ENCODE peak calls at places on chromosomes 13 and 19, in six cellular contexts. One of them, this sample, is unnamed.

GRCh38 chr19:46355234-46355990 is 8.5 kb downstream of the PPP5C start:
- DNase-seq in fibroblast of mammary gland: no peak
- DNase-seq in ovary: no peak
- DNase-seq in CD4-positive, alpha-beta T cell: no peak
- DNase-seq in left lung: no peak
- DNase-seq in AG04449: no peak
- DNase-seq in this sample: no peak

GRCh38 chr19:28213476-28214082 is 999.4 kb downstream of the UQCRFS1 start:
- DNase-seq in fibroblast of mammary gland: peak
- DNase-seq in CD4-positive, alpha-beta T cell: no peak
- DNase-seq in AG04449: no peak
- DNase-seq in ovary: no peak
- DNase-seq in left lung: no peak
- DNase-seq in this sample: no peak

GRCh38 chr13:75661443-75661842 is 25.3 kb downstream of the LMO7 start:
- DNase-seq in left lung: no peak
- DNase-seq in AG04449: no peak
- DNase-seq in CD4-positive, alpha-beta T cell: no peak
- DNase-seq in fibroblast of mammary gland: no peak
- DNase-seq in ovary: no peak
- DNase-seq in this sample: no peak

GRCh38 chr19:39265321-39265916 is 2.8 kb upstream of the IFNL2 start:
- DNase-seq in fibroblast of mammary gland: no peak
- DNase-seq in AG04449: no peak
- DNase-seq in left lung: peak
- DNase-seq in CD4-positive, alpha-beta T cell: no peak
- DNase-seq in ovary: no peak
- DNase-seq in this sample: no peak

GRCh38 chr19:10748924-10749434 is 31.1 kb downstream of the DNM2 start:
- DNase-seq in fibroblast of mammary gland: peak
- DNase-seq in AG04449: no peak
- DNase-seq in ovary: no peak
- DNase-seq in left lung: peak
- DNase-seq in CD4-positive, alpha-beta T cell: no peak
- DNase-seq in this sample: no peak

GRCh38 chr13:44116562-44117315 is 237.0 kb downstream of the LACC1 start:
- DNase-seq in ovary: no peak
- DNase-seq in left lung: no peak
- DNase-seq in fibroblast of mammary gland: no peak
- DNase-seq in AG04449: no peak
- DNase-seq in CD4-positive, alpha-beta T cell: no peak
- DNase-seq in this sample: no peak

GRCh38 chr13:66940113-66940512 is 290.0 kb downstream of the PCDH9 start:
- DNase-seq in ovary: no peak
- DNase-seq in left lung: no peak
- DNase-seq in CD4-positive, alpha-beta T cell: no peak
- DNase-seq in fibroblast of mammary gland: peak
- DNase-seq in AG04449: no peak
- DNase-seq in this sample: no peak

GRCh38 chr13:86862137-86862536 is 809.0 kb upstream of the SLITRK5 start:
- DNase-seq in CD4-positive, alpha-beta T cell: no peak
- DNase-seq in ovary: no peak
- DNase-seq in left lung: no peak
- DNase-seq in fibroblast of mammary gland: no peak
- DNase-seq in AG04449: no peak
- DNase-seq in this sample: no peak

GRCh38 chr13:100537486-100537885 is 51.1 kb downstream of the GGACT start:
- DNase-seq in fibroblast of mammary gland: no peak
- DNase-seq in left lung: no peak
- DNase-seq in ovary: no peak
- DNase-seq in AG04449: no peak
- DNase-seq in CD4-positive, alpha-beta T cell: no peak
- DNase-seq in this sample: no peak

GRCh38 chr19:10679743-10680142 is 21.5 kb upstream of the QTRT1 start:
- DNase-seq in fibroblast of mammary gland: no peak
- DNase-seq in AG04449: no peak
- DNase-seq in left lung: peak
- DNase-seq in CD4-positive, alpha-beta T cell: no peak
- DNase-seq in ovary: no peak
- DNase-seq in this sample: no peak

GRCh38 chr13:27117947-27118346 is 53.7 kb downstream of the USP12 start:
- DNase-seq in left lung: no peak
- DNase-seq in fibroblast of mammary gland: no peak
- DNase-seq in ovary: no peak
- DNase-seq in CD4-positive, alpha-beta T cell: no peak
- DNase-seq in AG04449: no peak
- DNase-seq in this sample: no peak

GRCh38 chr19:43763473-43763939 is 8.7 kb upstream of the SMG9 start:
- DNase-seq in left lung: no peak
- DNase-seq in fibroblast of mammary gland: peak
- DNase-seq in ovary: no peak
- DNase-seq in AG04449: no peak
- DNase-seq in CD4-positive, alpha-beta T cell: no peak
- DNase-seq in this sample: no peak

GRCh38 chr19:49684251-49684982 is 5.0 kb upstream of the ADM5 start:
- DNase-seq in AG04449: no peak
- DNase-seq in ovary: peak
- DNase-seq in left lung: peak
- DNase-seq in fibroblast of mammary gland: no peak
- DNase-seq in CD4-positive, alpha-beta T cell: no peak
- DNase-seq in this sample: no peak

GRCh38 chr19:38697641-38698071 is 46.6 kb downstream of the CAPN12 start:
- DNase-seq in AG04449: no peak
- DNase-seq in ovary: no peak
- DNase-seq in fibroblast of mammary gland: no peak
- DNase-seq in left lung: no peak
- DNase-seq in CD4-positive, alpha-beta T cell: no peak
- DNase-seq in this sample: no peak

GRCh38 chr19:39310558-39311311 is 9.9 kb downstream of the LRFN1 start:
- DNase-seq in CD4-positive, alpha-beta T cell: no peak
- DNase-seq in ovary: no peak
- DNase-seq in AG04449: no peak
- DNase-seq in fibroblast of mammary gland: no peak
- DNase-seq in left lung: peak
- DNase-seq in this sample: peak

GRCh38 chr13:98517576-98518310 is 59.2 kb downstream of the STK24 start:
- DNase-seq in AG04449: no peak
- DNase-seq in CD4-positive, alpha-beta T cell: no peak
- DNase-seq in fibroblast of mammary gland: no peak
- DNase-seq in left lung: no peak
- DNase-seq in ovary: no peak
- DNase-seq in this sample: no peak
- TF ChIP-seq CTCF in AG04449: no peak
- TF ChIP-seq CTCF in CD4-positive, alpha-beta T cell: no peak
- TF ChIP-seq CTCF in fibroblast of mammary gland: no peak
- TF ChIP-seq CTCF in left lung: no peak
- TF ChIP-seq CTCF in ovary: no peak
- TF ChIP-seq CTCF in this sample: no peak

DNA sequence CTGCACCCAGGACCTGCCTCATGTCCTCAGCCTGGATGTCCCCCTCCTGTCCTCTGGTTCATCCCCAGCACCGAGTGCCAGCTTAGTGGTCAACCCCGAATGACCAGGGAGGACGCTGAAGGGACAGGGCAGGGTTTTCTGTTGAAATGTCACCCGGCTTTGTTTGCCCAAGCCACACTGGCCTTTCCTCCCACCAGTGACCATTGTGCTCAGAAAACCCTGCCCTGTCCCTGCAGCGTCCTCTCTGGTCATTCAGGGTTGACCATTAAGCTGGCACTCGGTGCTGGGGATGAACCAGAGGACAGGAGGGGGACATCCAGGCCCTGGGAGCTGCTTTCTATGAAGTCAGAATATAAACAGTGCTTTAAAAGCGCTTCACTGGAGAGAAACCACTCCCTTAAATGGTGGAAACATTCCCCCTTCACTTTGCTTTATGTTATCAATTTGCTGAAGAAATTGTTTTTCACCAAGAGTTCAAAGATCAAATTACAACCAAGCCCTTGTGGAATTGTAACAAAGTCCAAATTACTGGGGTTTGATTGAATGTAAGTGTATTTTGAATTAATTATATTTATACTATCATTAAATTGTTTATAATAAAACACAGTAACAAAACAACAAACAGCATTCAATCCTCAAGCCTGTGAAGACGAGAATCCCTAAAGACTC is 21.4 kb downstream of the CARS2 start:
- DNase-seq in CD4-positive, alpha-beta T cell: no peak
- DNase-seq in left lung: no peak
- DNase-seq in ovary: no peak
- DNase-seq in fibroblast of mammary gland: no peak
- DNase-seq in AG04449: no peak
- DNase-seq in this sample: no peak
- TF ChIP-seq CTCF in CD4-positive, alpha-beta T cell: no peak
- TF ChIP-seq CTCF in left lung: no peak
- TF ChIP-seq CTCF in ovary: no peak
- TF ChIP-seq CTCF in fibroblast of mammary gland: no peak
- TF ChIP-seq CTCF in AG04449: no peak
- TF ChIP-seq CTCF in this sample: no peak

GRCh38 chr19:13069415-13070369 is 33.0 kb downstream of the LYL1 start:
- DNase-seq in ovary: no peak
- DNase-seq in AG04449: no peak
- DNase-seq in left lung: no peak
- DNase-seq in fibroblast of mammary gland: no peak
- DNase-seq in CD4-positive, alpha-beta T cell: no peak
- DNase-seq in this sample: no peak

GRCh38 chr19:13068064-13068807 is 34.4 kb downstream of the LYL1 start:
- DNase-seq in AG04449: no peak
- DNase-seq in ovary: no peak
- DNase-seq in fibroblast of mammary gland: no peak
- DNase-seq in left lung: no peak
- DNase-seq in CD4-positive, alpha-beta T cell: no peak
- DNase-seq in this sample: no peak

GRCh38 chr19:13066231-13066630 is 36.4 kb downstream of the LYL1 start:
- DNase-seq in AG04449: no peak
- DNase-seq in fibroblast of mammary gland: no peak
- DNase-seq in CD4-positive, alpha-beta T cell: no peak
- DNase-seq in ovary: no peak
- DNase-seq in left lung: no peak
- DNase-seq in this sample: no peak

GRCh38 chr19:13064092-13064489 is 38.6 kb downstream of the LYL1 start:
- DNase-seq in ovary: no peak
- DNase-seq in left lung: no peak
- DNase-seq in fibroblast of mammary gland: no peak
- DNase-seq in AG04449: no peak
- DNase-seq in CD4-positive, alpha-beta T cell: no peak
- DNase-seq in this sample: no peak

DNA sequence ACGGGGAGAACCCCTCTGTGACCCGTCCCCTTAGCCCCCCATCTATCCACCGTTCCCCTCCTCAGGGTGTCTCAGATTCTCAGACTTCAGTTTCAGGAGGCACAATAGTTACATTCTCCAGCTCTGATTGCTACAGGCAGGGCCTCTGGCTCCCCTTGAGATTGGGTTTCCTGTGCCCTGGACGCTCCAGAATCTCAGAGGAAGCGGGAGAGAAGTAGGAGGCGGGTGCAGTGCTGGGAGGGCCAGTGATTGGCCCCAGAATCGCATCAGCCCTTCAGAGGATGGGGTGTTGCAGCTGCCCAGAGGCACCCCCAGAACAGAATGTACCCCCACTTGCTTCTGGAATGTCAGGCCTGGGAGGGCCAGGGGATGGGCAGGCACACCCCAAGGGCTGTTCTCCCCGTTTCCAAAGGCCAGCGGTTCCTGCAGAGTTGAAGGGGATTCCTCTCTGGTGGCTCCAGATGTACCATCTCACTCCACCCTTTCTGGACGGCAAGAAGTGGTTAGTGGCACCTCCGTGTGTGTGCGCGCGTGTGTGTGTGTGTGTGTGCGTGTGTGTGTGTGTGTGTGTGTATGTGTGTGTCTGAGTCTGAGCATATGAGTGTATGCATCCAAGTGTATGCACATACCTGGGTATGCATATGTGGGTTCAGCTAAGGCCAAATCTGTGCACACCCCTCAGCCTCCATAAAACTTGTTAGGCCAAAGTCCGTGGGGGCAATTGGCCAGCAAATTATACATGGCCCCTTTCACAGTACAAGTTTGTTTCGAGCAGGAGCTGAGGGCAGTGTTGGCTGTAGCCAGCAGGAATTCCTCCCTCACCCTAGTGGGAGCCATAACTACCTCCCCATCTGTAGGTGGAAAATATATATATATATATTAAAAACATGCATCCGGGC is 35.5 kb downstream of the LYL1 start:
- DNase-seq in ovary: no peak
- DNase-seq in CD4-positive, alpha-beta T cell: no peak
- DNase-seq in left lung: no peak
- DNase-seq in AG04449: no peak
- DNase-seq in fibroblast of mammary gland: no peak
- DNase-seq in this sample: no peak
- TF ChIP-seq CTCF in ovary: no peak
- TF ChIP-seq CTCF in CD4-positive, alpha-beta T cell: no peak
- TF ChIP-seq CTCF in left lung: no peak
- TF ChIP-seq CTCF in AG04449: no peak
- TF ChIP-seq CTCF in fibroblast of mammary gland: no peak
- TF ChIP-seq CTCF in this sample: no peak

DNA sequence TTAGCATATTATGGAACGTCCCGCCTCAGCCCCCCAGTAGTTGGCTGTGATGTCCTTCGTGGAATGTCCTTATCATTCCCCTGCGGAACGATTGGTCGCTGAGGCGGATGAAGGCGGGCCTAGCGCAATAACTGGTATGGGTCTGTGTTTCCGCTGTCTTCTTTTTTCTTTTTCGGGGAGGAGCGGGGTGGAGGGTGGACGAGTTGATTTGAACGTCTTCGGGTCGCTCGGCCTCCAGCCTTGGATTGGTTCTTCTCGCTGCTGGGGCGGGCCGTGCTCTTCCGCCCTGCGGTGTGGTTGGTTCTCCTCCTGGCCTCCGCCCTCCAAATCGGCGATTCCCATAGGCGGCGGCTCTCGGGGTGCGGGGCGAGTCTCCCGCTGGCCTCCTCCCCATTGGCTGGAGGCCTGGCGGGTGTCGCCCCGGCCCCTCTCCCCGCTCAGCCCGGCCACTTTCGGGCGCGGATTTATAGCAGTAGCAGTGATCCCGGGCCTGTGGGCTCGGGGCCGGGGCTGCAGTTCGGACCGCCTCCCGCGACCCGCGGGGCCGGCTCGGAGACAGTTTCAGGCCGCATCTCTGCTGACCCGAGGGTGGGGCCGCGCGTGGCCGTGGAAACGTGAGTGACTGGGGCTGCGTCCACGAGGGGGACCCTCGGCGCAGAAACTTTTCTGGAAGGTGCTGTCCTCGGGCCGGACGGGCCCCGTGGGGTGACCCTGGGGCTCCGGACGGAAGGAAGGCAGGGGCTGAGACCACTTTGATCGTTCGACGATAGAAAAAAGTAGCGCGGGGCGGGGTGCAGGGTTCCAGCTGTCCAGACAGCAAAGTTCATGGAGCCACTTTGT is 2.1 kb downstream of the ING1 start:
- DNase-seq in fibroblast of mammary gland: peak
- DNase-seq in left lung: peak
- DNase-seq in CD4-positive, alpha-beta T cell: peak
- DNase-seq in ovary: peak
- DNase-seq in AG04449: peak
- DNase-seq in this sample: peak
- TF ChIP-seq CTCF in fibroblast of mammary gland: no peak
- TF ChIP-seq CTCF in left lung: no peak
- TF ChIP-seq CTCF in CD4-positive, alpha-beta T cell: no peak
- TF ChIP-seq CTCF in ovary: peak
- TF ChIP-seq CTCF in AG04449: peak
- TF ChIP-seq CTCF in this sample: peak